ENCODE peak calls at places on chromosomes 1 and 21, in five cellular contexts. W, T, V, H and L are unnamed samples.

GRCh38 chr1:214259353-214259982 is 21.5 kb upstream of the SMYD2 start:
- DNase-seq in V (no peak), W (no peak), T (no peak), H (no peak), L (no peak)

GRCh38 chr1:152018537-152018936 is 18.3 kb downstream of the S100A11 start:
- DNase-seq in T (peak; percentile 88), V (no peak), W (peak; percentile 27), H (no peak), L (no peak)

GRCh38 chr1:248848596-248848995 is 10.3 kb downstream of the ZNF692 start:
- DNase-seq in T (peak; percentile 29), V (no peak), H (peak; percentile 37), W (no peak), L (no peak)

GRCh38 chr1:205920861-205921558 is 22.2 kb downstream of the SLC26A9 start:
- DNase-seq in H (no peak), T (peak; percentile 35), W (no peak), V (no peak), L (no peak)

GRCh38 chr1:22662318-22662717 is 9.3 kb downstream of the C1QB start:
- DNase-seq in T (peak; percentile 92), W (no peak), H (no peak), V (no peak), L (peak; percentile 81)

GRCh38 chr1:154876842-154877369 is 6.8 kb upstream of the KCNN3 start:
- DNase-seq in T (no peak), H (no peak), W (no peak), V (no peak), L (no peak)

GRCh38 chr1:201399352-201400126 is 415 bp upstream of the LAD1 start:
- DNase-seq in T (peak; percentile 91), H (no peak), V (peak; percentile 79), W (no peak), L (no peak)

GRCh38 chr1:203478231-203478630 is 2.6 kb downstream of the PRELP start:
- DNase-seq in W (no peak), T (no peak), V (no peak), H (no peak), L (no peak)

GRCh38 chr1:234781241-234782056 is 171.5 kb upstream of the IRF2BP2 start:
- DNase-seq in V (no peak), T (no peak), H (peak; percentile 47), W (no peak), L (no peak)

GRCh38 chr1:172663726-172664125 is 4.8 kb downstream of the FASLG start:
- DNase-seq in W (no peak), H (no peak), T (no peak), V (no peak), L (no peak)

GRCh38 chr21:43930074-43930847 is 65.2 kb downstream of the AGPAT3 start:
- DNase-seq in W (no peak), T (no peak), V (no peak), H (no peak), L (no peak)

GRCh38 chr1:243294723-243295121 is 38.9 kb downstream of the SDCCAG8 start:
- DNase-seq in V (no peak), W (peak; percentile 61), T (no peak), H (no peak), L (no peak)

GRCh38 chr1:87399264-87399663 is 70.6 kb downstream of the LMO4 start:
- DNase-seq in T (no peak), V (no peak), W (no peak), H (no peak), L (no peak)

GRCh38 chr21:37622755-37623543 is 256.4 kb downstream of the DYRK1A start:
- DNase-seq in W (no peak), T (no peak), H (no peak), V (no peak), L (no peak)

GRCh38 chr1:109933856-109934711 is 23.4 kb downstream of the CSF1 start:
- DNase-seq in W (peak; percentile 55), H (no peak), T (no peak), V (no peak), L (no peak)

GRCh38 chr1:225816643-225817538 is 7.0 kb downstream of the EPHX1 start:
- DNase-seq in H (no peak), W (peak; percentile 66), T (no peak), V (no peak), L (no peak)

GRCh38 chr1:201119206-201119814 is 7.1 kb upstream of the CACNA1S start:
- DNase-seq in V (no peak), H (peak; percentile 58), T (peak; percentile 89), W (peak; percentile 48), L (peak; percentile 21)

GRCh38 chr1:4086085-4086850 is 186.2 kb upstream of the C1orf174 start:
- DNase-seq in H (no peak), W (no peak), V (no peak), T (no peak), L (no peak)

GRCh38 chr1:246214708-246215504 is 292.2 kb downstream of the SMYD3 start:
- DNase-seq in H (no peak), V (no peak), W (peak; percentile 93), T (no peak), L (no peak)

GRCh38 chr1:48681476-48682305 is 95.0 kb downstream of the BEND5 start:
- DNase-seq in V (no peak), W (peak; percentile 16), T (no peak), H (no peak), L (no peak)

GRCh38 chr1:62438163-62438562 is 1.3 kb downstream of the USP1 start:
- DNase-seq in H (no peak), T (no peak), V (no peak), W (peak; percentile 6), L (no peak)

GRCh38 chr1:116997666-116998065 is 3.9 kb upstream of the CD101 start:
- DNase-seq in W (no peak), V (no peak), T (no peak), H (no peak), L (no peak)

GRCh38 chr1:87560137-87560536 is 231.5 kb downstream of the LMO4 start:
- DNase-seq in T (no peak), W (no peak), H (no peak), V (no peak), L (no peak)

GRCh38 chr1:199684686-199685273 is 342.7 kb upstream of the NR5A2 start:
- DNase-seq in H (no peak), T (peak; percentile 63), W (peak; percentile 89), V (peak; percentile 34), L (peak; percentile 31)

GRCh38 chr1:18776777-18777176 is 82.7 kb downstream of the TAS1R2 start:
- DNase-seq in V (no peak), W (no peak), T (no peak), H (no peak), L (no peak)

GRCh38 chr1:168709407-168709891 is 19.6 kb downstream of the DPT start:
- DNase-seq in W (peak; percentile 83), V (peak; percentile 38), T (no peak), H (no peak), L (no peak)

GRCh38 chr21:25456672-25457071 is 150.6 kb downstream of the MRPL39 start:
- DNase-seq in H (no peak), W (peak; percentile 5), V (no peak), T (no peak), L (no peak)

GRCh38 chr1:64072089-64072835 is 131.2 kb upstream of the UBE2U start:
- DNase-seq in W (peak; percentile 81), T (no peak), H (no peak), V (no peak), L (no peak)

GRCh38 chr1:59445040-59445439 is 148.1 kb downstream of the FGGY start:
- DNase-seq in V (peak; percentile 50), H (no peak), W (peak; percentile 37), T (no peak), L (no peak)

GRCh38 chr21:41763996-41764395 is 2.9 kb downstream of the RIPK4 start:
- DNase-seq in W (no peak), V (no peak), H (no peak), T (peak; percentile 41), L (no peak)

GRCh38 chr1:178970184-178970583 is 55.5 kb upstream of the FAM20B start:
- DNase-seq in V (no peak), H (no peak), T (no peak), W (no peak), L (no peak)

DNA sequence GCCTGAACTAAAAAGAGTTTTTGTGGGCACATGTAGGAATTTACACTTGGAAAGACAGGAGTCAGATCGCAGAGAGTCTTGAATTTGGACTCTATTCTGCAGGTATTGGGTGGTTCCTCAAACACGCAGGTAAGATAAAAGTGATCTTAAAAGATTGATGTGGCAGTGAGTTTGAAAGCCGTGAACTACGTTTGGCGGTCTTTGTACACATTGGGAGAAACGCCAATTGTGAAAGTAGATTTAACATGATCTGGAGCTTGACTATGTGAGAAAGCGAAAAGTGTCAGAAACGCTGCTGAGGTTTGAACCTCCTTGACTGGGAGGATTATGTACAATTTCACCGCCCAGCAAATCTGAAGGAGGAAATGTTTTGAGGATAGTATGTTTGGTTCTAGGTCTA is 1.5 kb upstream of the PPP2R5A start:
- DNase-seq in H (no peak), W (no peak), T (no peak), V (no peak), L (no peak)
- H3K4me3 ChIP-seq in H (peak overlapping the region; percentile 88), W (no peak overlapping the region), T (peak overlapping the region; percentile 93), V (peak overlapping the region; percentile 65), L (peak overlapping the region; percentile 84)

GRCh38 chr21:29053011-29053553 is 20.4 kb downstream of the CCT8 start:
- DNase-seq in V (no peak), H (no peak), T (no peak), W (no peak), L (no peak)
- H3K4me3 ChIP-seq in V (no peak overlapping the region), H (no peak overlapping the region), T (no peak overlapping the region), W (no peak overlapping the region), L (no peak overlapping the region)

GRCh38 chr1:28178690-28179485 is 2.4 kb upstream of the PTAFR start:
- DNase-seq in T (no peak), W (no peak), H (no peak), V (no peak), L (no peak)

GRCh38 chr1:28180310-28181305 is 4.1 kb upstream of the PTAFR start:
- DNase-seq in V (no peak), H (no peak), W (no peak), T (no peak), L (no peak)

GRCh38 chr1:28173980-28174297 is 2.6 kb downstream of the PTAFR start:
- DNase-seq in T (no peak), H (no peak), V (no peak), W (no peak), L (no peak)

GRCh38 chr1:28173151-28173979 is 3.1 kb downstream of the PTAFR start:
- DNase-seq in W (peak; percentile 49), T (peak; percentile 66), H (no peak), V (no peak), L (no peak)

GRCh38 chr1:28176492-28177470 is at the start of gene PTAFR:
- DNase-seq in H (no peak), W (no peak), V (no peak), T (no peak), L (no peak)
- H3K4me3 ChIP-seq in H (no peak within 1 kb of the TSS), W (no peak within 1 kb of the TSS), V (no peak within 1 kb of the TSS), T (no peak within 1 kb of the TSS), L (no peak within 1 kb of the TSS)

GRCh38 chr1:40712405-40712944 is 21.0 kb downstream of the NFYC start:
- DNase-seq in W (no peak), H (no peak), V (no peak), T (no peak), L (no peak)
- H3K4me3 ChIP-seq in W (no peak overlapping the region), H (no peak overlapping the region), V (no peak overlapping the region), T (peak overlapping the region; percentile 91), L (no peak overlapping the region)

GRCh38 chr1:150186789-150187559 is 37.3 kb downstream of the PLEKHO1 start:
- DNase-seq in V (no peak), W (peak; percentile 62), H (no peak), T (peak; percentile 62), L (peak; percentile 54)
- H3K4me3 ChIP-seq in V (peak overlapping the region; percentile 37), W (no peak overlapping the region), H (no peak overlapping the region), T (no peak overlapping the region), L (no peak overlapping the region)

GRCh38 chr1:211515090-211516023 is 23.4 kb upstream of the RD3 start:
- DNase-seq in T (peak; percentile 93), V (peak; percentile 99), W (peak; percentile 69), H (peak; percentile 88), L (peak; percentile 51)
- H3K4me3 ChIP-seq in T (no peak overlapping the region), V (peak overlapping the region; percentile 51), W (peak overlapping the region; percentile 40), H (peak overlapping the region; percentile 40), L (peak overlapping the region; percentile 35)